ENCODE peak calls at places on chromosome 9, in ten cellular contexts. X is astrocyte of the spinal cord, F is heart left ventricle, U is fibroblast of lung, N is breast epithelium, S is NT2/D1, J is tibial artery, I is lower lobe of right lung, Z is transverse colon, A is fibroblast of villous mesenchyme. P is an unnamed sample.

GRCh38 chr9:11149065-11149464 is 536.3 kb upstream of the PTPRD start:
- DNase-seq in X (no peak), F (no peak), U (no peak), N (no peak), S (peak), J (no peak), I (no peak), Z (no peak), A (no peak), P (no peak)

GRCh38 chr9:110351009-110351467 is 13.4 kb upstream of the TXNDC8 start:
- DNase-seq in X (peak), F (no peak), U (peak), N (no peak), S (no peak), J (no peak), I (no peak), Z (no peak), A (peak), P (no peak)

GRCh38 chr9:3922846-3923245 is 377.0 kb downstream of the GLIS3 start:
- DNase-seq in X (no peak), F (no peak), U (no peak), N (no peak), S (no peak), J (no peak), I (no peak), Z (no peak), A (no peak), P (no peak)

GRCh38 chr9:113302792-113303418 is at the start of gene RNF183:
- DNase-seq in X (no peak), F (no peak), U (no peak), N (peak), S (no peak), J (no peak), I (no peak), Z (peak), A (no peak), P (no peak)

GRCh38 chr9:71223953-71224538 is 102.6 kb upstream of the TRPM3 start:
- DNase-seq in X (no peak), F (no peak), U (no peak), N (no peak), S (peak), J (no peak), I (no peak), Z (no peak), A (no peak), P (peak)

GRCh38 chr9:136602193-136602885 is 56.5 kb upstream of the NOTCH1 start:
- DNase-seq in X (no peak), F (no peak), U (no peak), N (no peak), S (no peak), J (no peak), I (no peak), Z (no peak), A (no peak), P (no peak)

GRCh38 chr9:83655433-83655832 is 32.5 kb downstream of the IDNK start:
- DNase-seq in X (no peak), F (no peak), U (no peak), N (no peak), S (no peak), J (no peak), I (no peak), Z (no peak), A (no peak), P (no peak)

GRCh38 chr9:98977813-98978212 is 34.1 kb downstream of the COL15A1 start:
- DNase-seq in X (no peak), F (no peak), U (no peak), N (no peak), S (no peak), J (no peak), I (no peak), Z (no peak), A (no peak), P (no peak)

GRCh38 chr9:129404621-129405020 is 216.3 kb downstream of the C9orf50 start:
- DNase-seq in X (no peak), F (no peak), U (no peak), N (no peak), S (no peak), J (no peak), I (peak), Z (no peak), A (no peak), P (no peak)

GRCh38 chr9:69035438-69036316 is at the start of gene FXN:
- DNase-seq in X (peak), F (peak), U (peak), N (peak), S (peak), J (peak), I (peak), Z (peak), A (peak), P (no peak)

GRCh38 chr9:27527702-27528277 is 1.8 kb downstream of the MOB3B start:
- DNase-seq in X (no peak), F (no peak), U (peak), N (no peak), S (no peak), J (no peak), I (no peak), Z (no peak), A (no peak), P (no peak)

GRCh38 chr9:76403352-76403751 is 9.1 kb upstream of the RFK start:
- DNase-seq in X (peak), F (no peak), U (peak), N (no peak), S (no peak), J (no peak), I (no peak), Z (no peak), A (peak), P (peak)

GRCh38 chr9:127598839-127599549 is 13.1 kb upstream of the STXBP1 start:
- DNase-seq in X (no peak), F (no peak), U (no peak), N (no peak), S (no peak), J (no peak), I (no peak), Z (no peak), A (no peak), P (no peak)

GRCh38 chr9:126643945-126644527 is 30.3 kb downstream of the LMX1B start:
- DNase-seq in X (no peak), F (no peak), U (no peak), N (no peak), S (no peak), J (no peak), I (no peak), Z (no peak), A (no peak), P (no peak)

GRCh38 chr9:68500457-68501158 is 40.1 kb downstream of the TMEM252 start:
- DNase-seq in X (peak), F (peak), U (peak), N (no peak), S (no peak), J (no peak), I (no peak), Z (no peak), A (peak), P (no peak)

GRCh38 chr9:131799177-131799823 is 59.4 kb upstream of the RAPGEF1 start:
- DNase-seq in X (peak), F (peak), U (peak), N (no peak), S (peak), J (no peak), I (no peak), Z (peak), A (peak), P (no peak)

GRCh38 chr9:103798620-103799019 is 295.5 kb upstream of the SMC2 start:
- DNase-seq in X (peak), F (no peak), U (no peak), N (no peak), S (no peak), J (no peak), I (no peak), Z (no peak), A (peak), P (no peak)

GRCh38 chr9:2336055-2336454 is 285.5 kb upstream of the VLDLR start:
- DNase-seq in X (peak), F (no peak), U (peak), N (no peak), S (no peak), J (no peak), I (no peak), Z (no peak), A (peak), P (no peak)

GRCh38 chr9:100437860-100438805 is 11.2 kb downstream of the MSANTD3 start:
- DNase-seq in X (peak), F (peak), U (peak), N (peak), S (peak), J (peak), I (peak), Z (peak), A (peak), P (no peak)

GRCh38 chr9:97468658-97469448 is 32.6 kb upstream of the TMOD1 start:
- DNase-seq in X (peak), F (peak), U (peak), N (peak), S (peak), J (peak), I (peak), Z (peak), A (peak), P (no peak)

GRCh38 chr9:77471572-77471971 is 176.6 kb downstream of the GNA14 start:
- DNase-seq in X (no peak), F (no peak), U (no peak), N (no peak), S (no peak), J (no peak), I (no peak), Z (no peak), A (no peak), P (no peak)

GRCh38 chr9:116978155-116978554 is 291.1 kb downstream of the TRIM32 start:
- DNase-seq in X (no peak), F (no peak), U (no peak), N (no peak), S (no peak), J (no peak), I (no peak), Z (no peak), A (no peak), P (no peak)

DNA sequence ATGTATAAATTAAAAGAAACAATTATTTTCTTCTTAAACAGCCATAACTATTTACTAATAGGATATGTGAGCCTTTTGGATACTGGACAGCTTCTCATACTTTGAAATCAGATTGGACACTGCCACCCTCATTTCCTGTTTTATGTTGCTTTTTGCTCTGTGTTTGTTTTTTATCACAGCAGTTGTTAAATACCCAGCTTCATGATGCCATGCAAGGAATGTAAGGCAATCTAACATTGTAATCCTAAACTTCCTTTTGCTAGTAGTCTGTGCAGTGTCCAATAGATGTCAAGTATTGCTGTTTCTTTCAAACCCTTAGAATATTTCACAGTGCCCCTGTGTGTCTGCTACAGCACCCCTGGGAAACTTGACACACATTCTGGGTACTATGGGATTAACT is 56.3 kb downstream of the CNTLN start:
- DNase-seq in X (peak), F (no peak), U (no peak), N (no peak), S (no peak), J (no peak), I (no peak), Z (no peak), A (peak), P (peak)
- H3K4me3 ChIP-seq in X (no peak), F (no peak), U (no peak), N (no peak), S (no peak), J (no peak), I (no peak), Z (no peak), A (no peak), P (no peak)

DNA sequence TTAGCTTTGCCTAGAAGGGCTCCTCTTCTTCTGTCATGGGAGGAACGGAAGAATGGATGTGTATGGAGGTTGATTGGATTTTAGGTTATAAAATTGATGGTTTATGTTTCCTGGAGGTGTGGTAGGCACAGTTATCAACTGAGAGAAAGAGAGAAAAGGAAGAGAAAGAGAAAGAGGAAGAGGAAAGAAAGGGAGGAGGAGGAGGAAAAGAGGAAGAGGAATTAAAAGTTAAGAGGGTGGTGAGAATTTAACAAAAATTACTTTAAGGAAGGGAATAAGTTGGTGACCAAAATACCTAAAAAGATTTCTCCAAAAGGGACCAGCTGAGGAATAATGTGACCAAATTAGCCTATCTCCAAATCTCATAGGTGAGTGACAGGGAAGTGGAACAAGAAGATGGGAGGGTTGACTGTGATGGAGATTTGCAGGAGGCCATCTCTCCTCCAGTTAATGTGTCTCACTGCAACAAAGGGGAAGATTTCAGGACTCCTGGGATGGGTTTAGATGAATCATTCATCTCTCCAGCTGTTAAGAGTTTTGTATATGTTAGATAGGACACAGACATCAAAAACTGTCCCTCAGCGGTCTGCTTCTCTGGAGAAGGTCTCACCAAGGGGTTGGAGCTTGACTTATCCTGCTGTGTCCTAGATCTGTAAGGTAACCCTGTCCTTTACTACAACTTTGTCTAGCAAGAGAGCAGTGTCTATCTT is 76.0 kb upstream of the TMC1 start:
- DNase-seq in X (no peak), F (no peak), U (no peak), N (no peak), S (no peak), J (no peak), I (no peak), Z (no peak), A (no peak), P (no peak)
- H3K4me3 ChIP-seq in X (no peak), F (no peak), U (no peak), N (no peak), S (no peak), J (no peak), I (no peak), Z (no peak), A (no peak), P (no peak)

DNA sequence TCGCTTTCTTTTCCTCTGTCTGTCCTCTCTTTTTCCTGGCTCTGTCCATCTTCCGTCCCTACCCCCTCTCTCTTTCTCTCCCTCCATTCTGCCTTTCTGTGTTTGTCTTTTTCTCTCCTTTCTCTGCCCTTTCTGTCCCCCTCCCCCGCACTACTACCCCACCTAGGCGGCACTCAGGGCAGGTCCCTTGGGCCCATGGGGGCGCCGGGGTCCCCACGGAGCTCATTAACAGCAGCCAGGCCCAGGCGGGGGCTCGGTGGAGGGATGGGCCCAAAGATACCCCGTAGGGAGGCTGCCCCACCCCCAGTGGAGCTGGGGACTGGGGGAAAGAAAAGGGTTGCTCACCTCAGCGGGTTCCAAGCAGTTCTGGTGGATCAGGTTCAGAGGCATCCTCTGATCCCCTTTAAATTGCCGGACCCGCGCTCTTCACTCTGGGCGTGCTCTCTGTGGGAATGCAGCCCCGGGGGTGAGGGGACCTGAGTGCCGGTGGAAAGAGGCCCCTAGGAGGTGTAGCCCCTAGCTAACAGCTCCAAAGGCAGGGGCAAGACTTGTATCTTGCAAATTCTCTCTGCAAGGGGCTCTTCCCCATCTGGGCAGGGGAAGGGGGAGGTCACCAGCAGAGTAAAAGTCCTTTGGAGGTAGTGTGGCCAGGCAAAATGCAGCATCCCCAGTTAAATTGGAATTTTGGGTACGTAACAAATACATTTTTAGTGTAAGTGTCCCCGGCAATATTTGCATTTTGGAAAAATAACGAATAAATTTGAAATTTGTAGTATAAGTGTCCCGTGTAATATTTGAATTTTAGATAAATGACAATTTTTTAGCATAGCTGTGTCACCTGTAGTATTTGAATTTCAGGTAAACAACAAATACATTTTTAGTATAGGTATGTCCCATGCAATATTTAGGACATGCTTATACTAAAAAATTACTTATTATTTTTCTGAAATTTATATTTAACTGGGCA is 7.4 kb downstream of the LHX2 start:
- DNase-seq in X (no peak), F (no peak), U (no peak), N (no peak), S (no peak), J (no peak), I (no peak), Z (no peak), A (no peak), P (no peak)
- H3K4me3 ChIP-seq in X (no peak), F (peak), U (no peak), N (peak), S (peak), J (peak), I (no peak), Z (peak), A (no peak), P (no peak)

GRCh38 chr9:34701023-34701768 is 8.7 kb downstream of the CCL21 start:
- DNase-seq in X (peak), F (peak), U (peak), N (peak), S (peak), J (peak), I (peak), Z (peak), A (peak), P (no peak)
- H3K4me3 ChIP-seq in X (peak), F (peak), U (peak), N (peak), S (peak), J (peak), I (peak), Z (peak), A (peak), P (peak)